ENCODE peak calls at places on chromosomes 7 and 10, in six cellular contexts. F, A, S, E, J and L are unnamed samples.

GRCh38 chr10:124996854-124997215 is 54.9 kb downstream of the ZRANB1 start:
- DNase-seq in J (no peak), E (no peak), F (no peak), A (peak; percentile 21), S (no peak), L (no peak)

GRCh38 chr10:625335-625699 is 64.2 kb downstream of the DIP2C start:
- DNase-seq in E (no peak), F (no peak), S (no peak), A (no peak), J (peak; percentile 86), L (no peak)

GRCh38 chr10:61463035-61463909 is 10.1 kb upstream of the TMEM26 start:
- DNase-seq in A (no peak), F (no peak), S (no peak), E (no peak), J (no peak), L (no peak)

GRCh38 chr10:21526952-21527633 is 1.6 kb upstream of the SKIDA1 start:
- DNase-seq in S (no peak), F (peak; percentile 56), E (peak; percentile 29), A (peak; percentile 59), J (peak; percentile 69), L (peak; percentile 68)

GRCh38 chr7:76149847-76150691 is 51.6 kb upstream of the SRRM3 start:
- DNase-seq in F (no peak), S (no peak), A (no peak), E (no peak), J (no peak), L (no peak)

GRCh38 chr10:52599586-52600200 is 172.9 kb downstream of the MBL2 start:
- DNase-seq in S (no peak), J (no peak), E (no peak), F (no peak), A (no peak), L (no peak)

GRCh38 chr10:79070611-79071534 is 2.1 kb downstream of the ZMIZ1 start:
- DNase-seq in S (no peak), J (peak; percentile 82), F (peak; percentile 58), E (peak; percentile 97), A (peak; percentile 96), L (no peak)

GRCh38 chr10:65348637-65349036 is 1577.2 kb upstream of the LRRTM3 start:
- DNase-seq in E (no peak), J (no peak), A (no peak), S (peak; percentile 38), F (no peak), L (no peak)

GRCh38 chr10:22433875-22434274 is 88.6 kb downstream of the SPAG6 start:
- DNase-seq in F (no peak), E (no peak), A (no peak), S (no peak), J (no peak), L (no peak)

GRCh38 chr7:137081694-137082093 is 213.2 kb downstream of the CHRM2 start:
- DNase-seq in A (peak; percentile 45), J (no peak), S (no peak), F (no peak), E (no peak), L (no peak)

GRCh38 chr10:75400163-75400768 is 1.3 kb downstream of the ZNF503 start:
- DNase-seq in A (no peak), S (no peak), J (peak; percentile 44), F (no peak), E (no peak), L (no peak)

GRCh38 chr7:155667241-155667849 is 22.9 kb downstream of the RBM33 start:
- DNase-seq in S (no peak), E (no peak), J (no peak), A (no peak), F (no peak), L (no peak)

GRCh38 chr10:127041561-127041960 is 136.3 kb downstream of the DOCK1 start:
- DNase-seq in F (no peak), A (no peak), E (no peak), J (no peak), S (no peak), L (no peak)

GRCh38 chr10:19917756-19918478 is 101.7 kb downstream of the PLXDC2 start:
- DNase-seq in E (no peak), J (no peak), A (no peak), S (peak; percentile 30), F (no peak), L (no peak)

GRCh38 chr10:124612611-124613498 is 131.3 kb downstream of the FAM53B start:
- DNase-seq in F (no peak), A (no peak), S (peak; percentile 40), J (peak; percentile 31), E (no peak), L (no peak)

GRCh38 chr10:68406111-68406814 is 814 bp downstream of the RUFY2 start:
- DNase-seq in A (peak; percentile 48), S (no peak), J (peak; percentile 57), E (peak; percentile 40), F (peak; percentile 15), L (peak; percentile 61)

GRCh38 chr7:155858521-155859061 is 46.3 kb upstream of the SHH start:
- DNase-seq in J (no peak), S (no peak), E (peak; percentile 33), F (no peak), A (no peak), L (no peak)

GRCh38 chr7:46908770-46909169 is 673.1 kb downstream of the TNS3 start:
- DNase-seq in J (no peak), A (no peak), E (no peak), F (no peak), S (no peak), L (no peak)

GRCh38 chr10:14327535-14327934 is 3.2 kb downstream of the FRMD4A start:
- DNase-seq in S (no peak), A (no peak), E (no peak), J (no peak), F (peak; percentile 17), L (no peak)

GRCh38 chr7:17939111-17939669 is 1.1 kb downstream of the SNX13 start:
- DNase-seq in F (no peak), J (no peak), S (no peak), A (no peak), E (peak; percentile 36), L (peak; percentile 32)

GRCh38 chr10:33935350-33935749 is 600.9 kb upstream of the NRP1 start:
- DNase-seq in A (no peak), J (no peak), E (no peak), F (no peak), S (no peak), L (no peak)

GRCh38 chr10:102781089-102781920 is 37.6 kb downstream of the WBP1L start:
- DNase-seq in J (no peak), S (no peak), E (no peak), F (no peak), A (no peak), L (no peak)

GRCh38 chr10:100998183-100998990 is 1.2 kb upstream of the LZTS2 start:
- DNase-seq in A (peak; percentile 78), S (no peak), F (peak; percentile 91), E (peak; percentile 85), J (peak; percentile 92), L (peak; percentile 91)

GRCh38 chr7:116097365-116098009 is 66.9 kb upstream of the TFEC start:
- DNase-seq in S (no peak), J (no peak), F (no peak), E (peak; percentile 12), A (no peak), L (no peak)

GRCh38 chr7:154832557-154833138 is 170.3 kb downstream of the PAXIP1 start:
- DNase-seq in E (peak; percentile 63), J (peak; percentile 43), S (no peak), A (no peak), F (no peak), L (peak; percentile 75)

GRCh38 chr10:92799591-92799990 is 48.7 kb upstream of the EXOC6 start:
- DNase-seq in E (no peak), A (no peak), F (no peak), J (no peak), S (no peak), L (no peak)

GRCh38 chr7:51366930-51367613 is 50.5 kb upstream of the COBL start:
- DNase-seq in E (peak; percentile 71), A (peak; percentile 38), F (peak; percentile 72), J (peak; percentile 32), S (peak; percentile 80), L (peak; percentile 82)

GRCh38 chr7:29636009-29636351 is 72.3 kb downstream of the PRR15 start:
- DNase-seq in F (no peak), E (no peak), J (no peak), A (no peak), S (no peak), L (no peak)

GRCh38 chr7:84193787-84194186 is 802 bp downstream of the SEMA3A start:
- DNase-seq in J (no peak), A (no peak), E (no peak), S (no peak), F (no peak), L (no peak)

GRCh38 chr7:123770378-123770777 is 21.6 kb upstream of the WASL start:
- DNase-seq in S (no peak), E (no peak), J (no peak), A (no peak), F (no peak), L (no peak)

GRCh38 chr10:97356318-97356914 is 21.9 kb upstream of the FRAT2 start:
- DNase-seq in J (no peak), E (no peak), F (no peak), A (no peak), S (no peak), L (no peak)